ENCODE peak calls at places on chromosome 17, in ten cellular contexts. Z, Q, M, T, F, X, P, J, R and N are unnamed samples.

GRCh38 chr17:76432712-76433336 is 20.1 kb downstream of the UBE2O start:
- DNase-seq in Z (no peak), Q (no peak), M (peak; percentile 51), T (no peak), F (no peak), X (no peak), P (no peak), J (no peak), R (no peak), N (no peak)

GRCh38 chr17:37261286-37261685 is 114.5 kb upstream of the C17orf78 start:
- DNase-seq in Z (no peak), Q (peak; percentile 19), M (peak; percentile 54), T (no peak), F (no peak), X (no peak), P (no peak), J (no peak), R (no peak), N (no peak)

GRCh38 chr17:50319630-50320029 is 26.3 kb upstream of the XYLT2 start:
- DNase-seq in Z (no peak), Q (no peak), M (no peak), T (no peak), F (no peak), X (no peak), P (no peak), J (no peak), R (no peak), N (no peak)

GRCh38 chr17:44350733-44351226 is 5.7 kb downstream of the GRN start:
- DNase-seq in Z (peak; percentile 87), Q (no peak), M (peak; percentile 66), T (peak; percentile 86), F (peak; percentile 60), X (no peak), P (no peak), J (peak; percentile 47), R (peak; percentile 87), N (peak; percentile 71)

GRCh38 chr17:62652251-62653001 is 25.0 kb downstream of the MRC2 start:
- DNase-seq in Z (peak; percentile 43), Q (no peak), M (peak; percentile 47), T (peak; percentile 46), F (peak; percentile 76), X (no peak), P (no peak), J (peak; percentile 53), R (peak; percentile 93), N (peak; percentile 32)

GRCh38 chr17:78375401-78376079 is 2.9 kb upstream of the PGS1 start:
- DNase-seq in Z (no peak), Q (no peak), M (peak; percentile 96), T (no peak), F (peak; percentile 65), X (no peak), P (no peak), J (no peak), R (no peak), N (no peak)

GRCh38 chr17:32191306-32191705 is 49.0 kb downstream of the RHOT1 start:
- DNase-seq in Z (no peak), Q (no peak), M (peak; percentile 46), T (no peak), F (no peak), X (no peak), P (no peak), J (no peak), R (no peak), N (no peak)

GRCh38 chr17:41812176-41813038 is at the start of gene FKBP10:
- DNase-seq in Z (peak; percentile 96), Q (no peak), M (peak; percentile 88), T (peak; percentile 77), F (peak; percentile 74), X (peak; percentile 80), P (no peak), J (peak; percentile 81), R (peak; percentile 87), N (no peak)

GRCh38 chr17:48054238-48055185 is 6.4 kb downstream of the NFE2L1 start:
- DNase-seq in Z (peak; percentile 96), Q (peak; percentile 75), M (peak; percentile 98), T (peak; percentile 12), F (peak; percentile 76), X (peak; percentile 98), P (no peak), J (peak; percentile 83), R (peak; percentile 91), N (no peak)

GRCh38 chr17:30113213-30113612 is 3.4 kb upstream of the NSRP1 start:
- DNase-seq in Z (no peak), Q (no peak), M (no peak), T (no peak), F (no peak), X (no peak), P (no peak), J (no peak), R (no peak), N (no peak)

GRCh38 chr17:4180791-4181190 is 37.8 kb downstream of the CYB5D2 start:
- DNase-seq in Z (no peak), Q (no peak), M (peak; percentile 64), T (no peak), F (no peak), X (no peak), P (no peak), J (no peak), R (no peak), N (no peak)

GRCh38 chr17:68294196-68294555 is 2.9 kb downstream of the ARSG start:
- DNase-seq in Z (no peak), Q (no peak), M (peak; percentile 30), T (no peak), F (no peak), X (no peak), P (no peak), J (no peak), R (no peak), N (no peak)

GRCh38 chr17:72199256-72199655 is 78.4 kb downstream of the SOX9 start:
- DNase-seq in Z (no peak), Q (no peak), M (no peak), T (no peak), F (no peak), X (no peak), P (no peak), J (no peak), R (no peak), N (no peak)

GRCh38 chr17:57999496-58000017 is 7.5 kb downstream of the SRSF1 start:
- DNase-seq in Z (no peak), Q (no peak), M (peak; percentile 89), T (peak; percentile 45), F (no peak), X (no peak), P (no peak), J (no peak), R (no peak), N (no peak)

GRCh38 chr17:42563543-42563942 is 1.6 kb downstream of the COASY start:
- DNase-seq in Z (peak; percentile 47), Q (no peak), M (no peak), T (no peak), F (no peak), X (no peak), P (no peak), J (no peak), R (peak; percentile 59), N (no peak)

GRCh38 chr17:8044819-8045810 is 6.3 kb downstream of the ALOX15B start:
- DNase-seq in Z (no peak), Q (no peak), M (no peak), T (no peak), F (no peak), X (no peak), P (no peak), J (no peak), R (no peak), N (no peak)

GRCh38 chr17:53313746-53314145 is 509.0 kb upstream of the KIF2B start:
- DNase-seq in Z (no peak), Q (no peak), M (no peak), T (no peak), F (no peak), X (no peak), P (no peak), J (no peak), R (no peak), N (no peak)
- TF ChIP-seq CTCF in Z (no peak), Q (no peak), M (no peak), T (no peak), F (no peak), X (no peak), P (no peak), J (no peak), R (no peak), N (no peak)

DNA sequence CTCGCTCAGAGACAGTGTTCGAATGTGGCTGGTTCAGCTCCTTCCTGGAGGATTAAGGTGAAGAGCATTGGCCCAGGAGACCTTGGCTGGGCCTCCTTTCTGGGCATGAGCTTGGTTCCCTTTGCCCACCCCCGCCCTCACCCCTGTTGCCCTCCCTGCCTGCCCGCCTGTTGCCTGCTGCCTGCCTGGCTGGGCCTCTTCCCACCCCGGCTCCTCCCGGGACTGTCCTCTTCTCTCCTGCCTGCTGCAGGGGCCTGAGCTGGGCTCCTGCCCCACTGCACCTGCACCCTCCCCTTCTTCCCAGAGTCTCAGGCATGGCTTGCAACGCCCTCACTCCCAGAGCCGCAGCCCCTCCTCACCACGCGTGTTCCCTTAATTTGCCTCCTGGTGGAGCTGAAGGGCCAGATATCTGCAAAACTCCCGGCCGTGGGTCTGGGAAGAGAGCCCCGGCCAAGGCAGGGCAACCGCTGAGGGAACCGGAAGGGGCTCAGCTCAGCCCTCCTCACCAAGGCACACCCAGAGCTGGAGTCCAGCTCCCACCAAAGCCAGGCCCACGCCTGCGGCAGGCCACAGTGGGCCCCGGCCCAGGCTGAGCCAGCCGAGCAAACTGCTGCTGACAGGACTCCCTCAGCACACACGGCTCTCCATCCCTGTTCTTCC is 31.2 kb downstream of the MNT start:
- DNase-seq in Z (peak; percentile 36), Q (no peak), M (peak; percentile 42), T (no peak), F (no peak), X (no peak), P (no peak), J (no peak), R (peak; percentile 72), N (no peak)
- TF ChIP-seq CTCF in Z (peak; percentile 10), Q (peak; percentile 6), M (peak; percentile 43), T (no peak), F (no peak), X (peak; percentile 54), P (no peak), J (no peak), R (no peak), N (no peak)

DNA sequence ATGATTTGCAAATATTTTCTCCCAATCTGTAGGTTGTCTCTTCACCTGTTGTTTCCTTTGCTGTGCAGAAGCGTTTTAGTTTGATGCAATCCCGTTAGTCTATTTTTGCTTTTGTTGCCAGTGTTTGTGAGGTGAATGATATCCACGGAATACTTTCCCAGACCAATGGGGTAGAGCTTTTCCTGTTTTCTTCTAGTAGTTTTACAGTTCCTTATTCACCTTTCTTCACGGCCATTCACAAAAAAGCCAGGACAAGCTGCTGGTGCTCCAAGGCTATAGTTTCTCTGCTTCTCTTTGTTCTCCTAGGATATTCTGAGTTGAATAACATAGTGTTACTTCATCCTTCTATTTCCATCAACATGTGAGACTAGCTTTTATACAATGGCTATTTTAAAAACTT is 98.7 kb downstream of the UTP18 start:
- DNase-seq in Z (no peak), Q (no peak), M (no peak), T (no peak), F (no peak), X (no peak), P (no peak), J (no peak), R (no peak), N (no peak)
- TF ChIP-seq CTCF in Z (no peak), Q (no peak), M (no peak), T (no peak), F (no peak), X (no peak), P (no peak), J (no peak), R (no peak), N (no peak)

DNA sequence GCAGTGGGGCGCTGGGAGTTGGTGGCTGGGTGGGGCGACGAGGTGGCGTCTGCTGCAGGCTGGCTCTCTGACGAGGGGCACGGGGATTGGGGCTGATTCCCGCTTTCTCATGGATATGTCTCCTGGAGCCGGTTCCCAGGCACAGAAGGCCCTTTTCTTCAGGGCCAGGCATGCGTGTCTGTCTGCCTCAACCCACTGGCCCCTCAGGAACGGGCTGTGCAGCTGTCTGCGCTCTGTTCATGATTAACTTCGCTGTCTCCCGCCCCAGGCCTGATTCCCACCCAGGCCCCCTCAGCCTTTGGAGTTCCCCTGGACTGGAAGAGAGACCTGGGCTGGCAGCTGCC is 53.1 kb downstream of the RAP1GAP2 start:
- DNase-seq in Z (peak; percentile 72), Q (peak; percentile 88), M (no peak), T (no peak), F (no peak), X (no peak), P (no peak), J (no peak), R (peak; percentile 91), N (no peak)
- TF ChIP-seq CTCF in Z (no peak), Q (no peak), M (no peak), T (no peak), F (no peak), X (no peak), P (no peak), J (no peak), R (no peak), N (no peak)